ENCODE peak calls at places on chromosomes 16 and 17, in ten cellular contexts. T, M, K, E, P, W, V, J, H and U are unnamed samples.
A peak's percentile ranks its signal among the peaks of the same experiment; 100 is the strongest.

GRCh38 chr17:58331815-58332719 is 3.5 kb upstream of the TSPOAP1 start:
- DNase-seq in H (peak; percentile 70), P (no peak), T (no peak), K (no peak), E (peak; percentile 76), M (no peak), W (no peak), V (no peak), J (peak; percentile 49), U (peak; percentile 81)

GRCh38 chr16:24810951-24811843 is 34.6 kb upstream of the SLC5A11 start:
- DNase-seq in T (no peak), W (no peak), K (no peak), E (no peak), P (no peak), J (no peak), H (no peak), V (no peak), M (no peak), U (no peak)

GRCh38 chr16:19882186-19882585 is 2.5 kb downstream of the GPRC5B start:
- DNase-seq in T (no peak), E (no peak), M (peak; percentile 28), P (no peak), V (no peak), K (no peak), J (peak; percentile 82), H (no peak), W (no peak), U (no peak)

GRCh38 chr16:14002416-14002815 is 68.7 kb upstream of the MRTFB start:
- DNase-seq in M (no peak), W (no peak), K (no peak), E (no peak), J (no peak), V (no peak), H (no peak), T (no peak), P (no peak), U (no peak)

GRCh38 chr17:20916383-20916782 is 126.4 kb downstream of the USP22 start:
- DNase-seq in T (no peak), K (no peak), W (no peak), M (no peak), V (no peak), E (no peak), J (no peak), P (no peak), H (no peak), U (no peak)

GRCh38 chr16:66580605-66581209 is 1.4 kb downstream of the CMTM2 start:
- DNase-seq in H (no peak), K (no peak), V (peak; percentile 77), T (no peak), W (no peak), M (no peak), P (peak; percentile 17), J (no peak), E (no peak), U (no peak)

GRCh38 chr16:86639354-86639753 is 61.0 kb downstream of the FOXL1 start:
- DNase-seq in K (no peak), V (no peak), T (no peak), M (no peak), W (no peak), H (no peak), E (no peak), J (no peak), P (no peak), U (no peak)

GRCh38 chr16:67931712-67932461 is at the start of gene CTRL:
- DNase-seq in W (no peak), J (no peak), H (no peak), T (no peak), K (no peak), E (no peak), P (no peak), V (no peak), M (no peak), U (no peak)

GRCh38 chr16:1961651-1962067 is 2.3 kb downstream of the NDUFB10 start:
- DNase-seq in J (no peak), M (no peak), V (no peak), T (no peak), W (no peak), H (no peak), E (no peak), K (no peak), P (no peak), U (no peak)

GRCh38 chr17:64739316-64740058 is 77.4 kb upstream of the SMURF2 start:
- DNase-seq in H (no peak), W (no peak), P (peak; percentile 5), V (peak; percentile 21), J (no peak), E (no peak), M (no peak), T (no peak), K (no peak), U (no peak)